ENCODE peak calls at places on chromosomes 5 and 9, in four cellular contexts. U, I, X and S are unnamed samples.

GRCh38 chr9:126116351-126117157 is 210.1 kb upstream of the MVB12B start:
- DNase-seq in X (peak; percentile 38), I (no peak), U (no peak), S (no peak)

GRCh38 chr5:3601929-3602712 is 6.5 kb downstream of the IRX1 start:
- DNase-seq in X (peak; percentile 56), U (no peak), I (no peak), S (no peak)

GRCh38 chr5:36744678-36745659 is 131.6 kb upstream of the NIPBL start:
- DNase-seq in X (peak; percentile 93), I (peak; percentile 66), U (peak; percentile 54), S (peak; percentile 76)

GRCh38 chr9:22165144-22165543 is 156.0 kb upstream of the CDKN2B start:
- DNase-seq in I (no peak), U (no peak), X (no peak), S (no peak)

GRCh38 chr9:2016411-2017208 is 1.5 kb downstream of the SMARCA2 start:
- DNase-seq in X (peak; percentile 76), U (peak; percentile 45), I (peak; percentile 79), S (no peak)

GRCh38 chr5:124061663-124062062 is 549.7 kb downstream of the CSNK1G3 start:
- DNase-seq in I (no peak), U (no peak), X (no peak), S (no peak)

GRCh38 chr5:100188778-100189177 is 346.4 kb upstream of the FAM174A start:
- DNase-seq in I (no peak), U (no peak), X (no peak), S (no peak)

GRCh38 chr9:87786876-87787275 is 61.0 kb downstream of the CTSL start:
- DNase-seq in X (no peak), U (no peak), I (no peak), S (no peak)

GRCh38 chr9:71638627-71639026 is 129.7 kb downstream of the CEMIP2 start:
- DNase-seq in X (no peak), U (no peak), I (peak; percentile 36), S (no peak)

DNA sequence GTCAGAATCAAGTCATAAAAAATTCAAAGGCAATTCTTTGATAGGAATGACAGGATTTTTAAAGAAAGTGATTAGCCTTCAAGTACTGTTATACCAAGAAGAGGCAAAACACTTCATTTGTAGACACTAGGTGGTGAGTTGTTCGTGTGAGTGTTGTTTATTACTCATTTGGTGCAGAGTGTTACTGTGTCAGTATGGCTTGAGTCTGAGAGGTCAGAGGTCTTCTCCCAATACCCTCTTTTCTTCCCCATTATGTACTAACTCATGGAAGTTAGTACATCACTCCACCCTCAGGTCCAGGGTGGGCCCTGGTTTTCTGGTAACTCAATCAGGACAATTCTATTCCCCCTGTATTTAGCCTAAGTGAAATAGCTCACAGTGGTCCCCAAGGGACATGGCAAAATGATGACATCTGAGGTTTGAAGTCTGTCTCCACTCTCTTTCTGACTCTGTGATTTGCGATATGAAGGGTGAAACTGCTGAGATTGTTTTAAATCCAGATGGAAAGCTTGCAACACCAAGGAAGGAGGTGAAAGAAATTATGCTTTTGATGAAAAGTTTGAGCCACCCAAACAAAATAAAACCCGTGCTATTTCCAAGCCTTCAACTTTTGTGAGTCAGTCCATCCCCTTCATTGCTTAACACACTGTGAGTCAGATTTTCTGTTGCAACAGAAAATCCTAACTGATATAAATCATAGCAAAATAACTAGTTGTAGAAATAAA is 56.8 kb downstream of the NUDT12 start:
- DNase-seq in I (no peak), X (no peak), U (no peak), S (no peak)
- H3K9ac ChIP-seq in I (no peak overlapping the region), X (no peak overlapping the region), U (no peak overlapping the region), S (no peak overlapping the region)

DNA sequence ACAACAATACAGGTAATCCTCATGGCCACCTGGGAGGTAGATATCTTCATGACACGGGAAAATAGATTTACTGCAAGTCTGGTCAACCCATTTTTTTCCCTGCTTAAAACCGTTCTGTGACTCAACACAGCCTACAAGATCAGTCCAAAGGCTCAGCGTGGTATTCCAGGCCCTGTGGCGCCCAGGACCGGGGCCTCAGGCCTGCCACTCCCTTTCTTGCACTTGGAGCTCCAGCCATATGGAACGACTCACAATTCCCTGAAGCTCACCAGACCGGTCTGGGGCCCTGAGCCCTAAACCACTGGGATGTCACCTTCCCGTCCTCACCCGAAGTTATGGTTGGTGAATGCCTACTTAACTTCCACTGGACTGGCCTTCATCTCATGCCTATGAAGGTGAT is 6.5 kb upstream of the MLANA start:
- DNase-seq in X (no peak), I (no peak), U (no peak), S (no peak)
- TF ChIP-seq FOSL1 in X (no peak), I (no peak), U (no peak), S (no peak)

DNA sequence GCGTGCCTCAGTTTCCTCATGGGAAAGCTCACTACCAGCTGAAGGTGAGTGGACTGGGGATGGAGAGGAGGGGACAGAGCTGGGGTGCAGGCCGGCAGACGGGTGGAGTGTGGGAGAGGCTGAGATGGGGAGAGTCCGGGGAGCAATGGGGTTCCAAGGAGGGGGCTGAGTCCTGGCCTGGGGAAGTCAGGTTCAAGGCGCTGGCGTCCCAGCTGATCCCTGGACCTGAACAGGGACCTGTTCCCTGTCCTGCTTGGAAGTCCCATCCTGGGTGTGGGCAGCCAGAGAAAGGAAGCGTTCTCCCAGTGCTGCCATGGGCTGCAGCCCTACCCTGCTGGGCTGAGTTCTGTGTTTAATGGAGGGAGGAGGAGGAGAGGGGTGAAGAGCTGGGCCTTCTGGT is 60.9 kb upstream of the GNE start:
- DNase-seq in X (no peak), U (no peak), I (no peak), S (no peak)
- H3K9ac ChIP-seq in X (no peak overlapping the region), U (peak overlapping the region; percentile 42), I (no peak overlapping the region), S (no peak overlapping the region)

GRCh38 chr5:145260670-145261069 is 574.5 kb downstream of the PRELID2 start:
- DNase-seq in U (no peak), X (no peak), I (no peak), S (no peak)
- TF ChIP-seq FOSL1 in U (no peak), X (no peak), I (no peak), S (no peak)

GRCh38 chr9:70261131-70261870 is 2.5 kb downstream of the SMC5 start:
- DNase-seq in U (no peak), X (no peak), I (no peak), S (no peak)

GRCh38 chr9:70258692-70259511 is at the start of gene SMC5:
- DNase-seq in X (peak; percentile 91), U (peak; percentile 80), I (peak; percentile 83), S (peak; percentile 82)

GRCh38 chr9:70259512-70259802 is 679 bp downstream of the SMC5 start:
- DNase-seq in I (no peak), U (no peak), X (peak; percentile 51), S (no peak)

GRCh38 chr9:70260606-70261005 is 1.8 kb downstream of the SMC5 start:
- DNase-seq in I (no peak), U (no peak), X (no peak), S (no peak)

GRCh38 chr9:70260007-70260443 is 1.2 kb downstream of the SMC5 start:
- DNase-seq in X (no peak), I (no peak), U (no peak), S (no peak)
- H3K9ac ChIP-seq in X (no peak overlapping the region), I (peak overlapping the region; percentile 93), U (peak overlapping the region; percentile 98), S (peak overlapping the region; percentile 96)

GRCh38 chr9:38154501-38155421 is 85.7 kb upstream of the SHB start:
- DNase-seq in I (no peak), U (no peak), X (no peak), S (no peak)
- TF ChIP-seq FOSL1 in I (no peak), U (no peak), X (no peak), S (no peak)

GRCh38 chr9:4167728-4168127 is 132.1 kb downstream of the GLIS3 start:
- DNase-seq in U (no peak), X (no peak), I (no peak), S (no peak)

GRCh38 chr9:4170231-4170630 is 129.6 kb downstream of the GLIS3 start:
- DNase-seq in I (no peak), X (no peak), U (no peak), S (no peak)

GRCh38 chr9:4164356-4164755 is 135.5 kb downstream of the GLIS3 start:
- DNase-seq in U (no peak), X (no peak), I (no peak), S (no peak)

GRCh38 chr9:4171519-4171918 is 128.3 kb downstream of the GLIS3 start:
- DNase-seq in U (no peak), I (no peak), X (no peak), S (no peak)

GRCh38 chr9:4167040-4167671 is 132.7 kb downstream of the GLIS3 start:
- DNase-seq in X (no peak), I (no peak), U (no peak), S (no peak)
- H3K9ac ChIP-seq in X (no peak overlapping the region), I (no peak overlapping the region), U (no peak overlapping the region), S (no peak overlapping the region)

GRCh38 chr9:89189215-89189614 is 10.6 kb upstream of the SHC3 start:
- DNase-seq in I (no peak), X (no peak), U (no peak), S (no peak)

GRCh38 chr9:89183146-89183545 is 4.5 kb upstream of the SHC3 start:
- DNase-seq in U (no peak), I (no peak), X (no peak), S (no peak)

GRCh38 chr9:89187541-89187940 is 8.9 kb upstream of the SHC3 start:
- DNase-seq in X (no peak), U (no peak), I (no peak), S (no peak)

GRCh38 chr9:89187950-89188349 is 9.3 kb upstream of the SHC3 start:
- DNase-seq in I (no peak), U (no peak), X (no peak), S (no peak)

DNA sequence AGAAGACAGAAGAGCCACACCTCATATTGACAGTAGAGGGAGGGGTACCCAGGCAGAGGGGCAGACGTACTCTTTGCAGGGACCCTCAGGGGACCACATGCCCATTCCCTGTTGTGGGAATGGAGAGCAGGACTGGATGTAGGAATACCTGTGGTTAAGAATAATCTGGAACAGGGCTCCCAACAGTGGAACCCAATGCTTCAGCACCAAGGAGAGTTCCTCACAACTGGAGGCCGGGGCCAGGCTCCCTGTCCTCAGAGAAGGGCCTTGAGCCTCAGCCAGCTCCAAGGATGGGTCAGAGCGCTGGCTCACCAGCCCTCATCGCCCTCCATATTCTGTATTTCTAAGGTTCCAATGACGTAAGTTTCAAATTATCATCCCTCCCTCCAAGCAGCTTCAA is 7.4 kb upstream of the SHC3 start:
- DNase-seq in X (no peak), U (no peak), I (peak; percentile 19), S (no peak)
- TF ChIP-seq FOSL1 in X (no peak), U (no peak), I (no peak), S (no peak)

GRCh38 chr5:132386644-132387286 is 17.3 kb downstream of the SLC22A5 start:
- DNase-seq in X (peak; percentile 81), I (peak; percentile 72), U (peak; percentile 56), S (peak; percentile 46)
- H3K9ac ChIP-seq in X (no peak overlapping the region), I (no peak overlapping the region), U (no peak overlapping the region), S (peak overlapping the region; percentile 61)